ENCODE peak calls at places on chromosomes 12 and 14, in nine cellular contexts. Y, J, T, E, X, G, H, W and Q are unnamed samples.

GRCh38 chr12:82415402-82415801 is 57.1 kb downstream of the METTL25 start:
- DNase-seq in Y (no peak), J (no peak), T (no peak), E (no peak), X (no peak), G (no peak), H (no peak), W (no peak), Q (no peak)

GRCh38 chr12:108338915-108339657 is at the start of gene CMKLR1:
- DNase-seq in Y (peak), J (no peak), T (no peak), E (peak), X (no peak), G (peak), H (no peak), W (peak), Q (peak)

GRCh38 chr12:100225491-100225890 is 24.9 kb downstream of the ACTR6 start:
- DNase-seq in Y (no peak), J (no peak), T (no peak), E (no peak), X (no peak), G (no peak), H (no peak), W (no peak), Q (no peak)

GRCh38 chr12:60475825-60476224 is 880.0 kb downstream of the SLC16A7 start:
- DNase-seq in Y (no peak), J (no peak), T (no peak), E (no peak), X (no peak), G (no peak), H (no peak), W (no peak), Q (no peak)

GRCh38 chr12:55965941-55966407 is at the start of gene PMEL:
- DNase-seq in Y (peak), J (no peak), T (no peak), E (no peak), X (no peak), G (no peak), H (no peak), W (no peak), Q (no peak)

GRCh38 chr14:105014032-105014431 is 6.9 kb downstream of the CDCA4 start:
- DNase-seq in Y (no peak), J (no peak), T (no peak), E (no peak), X (no peak), G (no peak), H (no peak), W (no peak), Q (peak)

GRCh38 chr12:15558915-15559528 is 230.2 kb downstream of the EPS8 start:
- DNase-seq in Y (no peak), J (peak), T (no peak), E (no peak), X (no peak), G (no peak), H (no peak), W (no peak), Q (no peak)

GRCh38 chr14:99137001-99137700 is 134.8 kb downstream of the BCL11B start:
- DNase-seq in Y (peak), J (no peak), T (no peak), E (no peak), X (no peak), G (no peak), H (no peak), W (no peak), Q (peak)

GRCh38 chr12:130633771-130634170 is 82.3 kb downstream of the RIMBP2 start:
- DNase-seq in Y (peak), J (no peak), T (no peak), E (no peak), X (no peak), G (peak), H (no peak), W (no peak), Q (no peak)

GRCh38 chr14:21652209-21652808 is 1.3 kb upstream of the OR4E2 start:
- DNase-seq in Y (peak), J (no peak), T (no peak), E (no peak), X (no peak), G (peak), H (no peak), W (no peak), Q (no peak)

GRCh38 chr12:124369055-124369900 is 74.4 kb downstream of the RFLNA start:
- DNase-seq in Y (peak), J (peak), T (no peak), E (no peak), X (peak), G (peak), H (no peak), W (peak), Q (peak)

GRCh38 chr12:62834971-62835547 is 99.9 kb downstream of the PPM1H start:
- DNase-seq in Y (no peak), J (peak), T (no peak), E (no peak), X (no peak), G (no peak), H (peak), W (peak), Q (no peak)

GRCh38 chr12:11824736-11825135 is 175.3 kb downstream of the ETV6 start:
- DNase-seq in Y (no peak), J (no peak), T (no peak), E (no peak), X (no peak), G (no peak), H (no peak), W (no peak), Q (no peak)

GRCh38 chr12:11825278-11825677 is 175.8 kb downstream of the ETV6 start:
- DNase-seq in Y (no peak), J (no peak), T (no peak), E (peak), X (no peak), G (no peak), H (no peak), W (no peak), Q (no peak)

GRCh38 chr12:11826607-11827006 is 177.1 kb downstream of the ETV6 start:
- DNase-seq in Y (no peak), J (no peak), T (no peak), E (no peak), X (no peak), G (no peak), H (no peak), W (no peak), Q (no peak)

GRCh38 chr12:11829764-11830194 is 180.3 kb downstream of the ETV6 start:
- DNase-seq in Y (no peak), J (no peak), T (no peak), E (no peak), X (no peak), G (no peak), H (no peak), W (no peak), Q (no peak)

DNA sequence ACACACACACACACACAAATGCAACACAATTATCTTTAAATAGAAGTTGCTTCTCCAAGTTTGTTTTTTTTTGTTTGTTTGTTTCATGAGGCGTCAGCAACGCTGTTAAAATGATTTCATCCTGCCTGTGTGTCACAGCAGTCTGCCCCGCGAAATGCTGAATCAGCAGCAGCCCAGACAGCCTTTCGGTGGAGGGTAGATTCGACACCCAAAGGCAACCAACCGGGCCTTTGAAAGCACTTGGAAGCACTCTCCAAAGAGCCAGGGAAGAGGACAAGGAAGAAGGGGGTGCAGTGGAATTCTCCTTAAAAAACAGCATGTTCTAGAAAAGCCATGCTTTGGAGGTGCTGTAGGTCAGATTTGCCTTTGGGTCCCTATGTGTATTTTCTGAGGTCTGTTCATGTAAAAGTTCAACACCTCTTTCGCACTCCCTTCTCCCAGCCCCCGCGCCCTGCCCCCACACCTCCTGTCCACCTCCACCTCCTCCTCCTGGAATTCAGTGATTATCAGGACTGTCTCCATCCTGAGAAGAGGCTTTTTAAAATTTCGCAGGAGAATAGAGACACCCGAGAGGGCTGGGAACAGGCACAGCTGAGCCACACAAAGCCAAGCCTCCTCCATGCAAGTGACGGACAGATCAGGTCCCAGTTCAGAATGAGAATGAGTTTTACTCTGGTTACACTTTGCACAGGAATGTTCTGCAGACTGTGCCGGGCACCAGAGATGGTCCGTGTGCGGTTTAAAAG is 177.8 kb downstream of the ETV6 start:
- DNase-seq in Y (no peak), J (peak), T (no peak), E (no peak), X (no peak), G (no peak), H (no peak), W (no peak), Q (no peak)
- H3K27ac ChIP-seq in Y (no peak), J (no peak), T (no peak), E (no peak), X (peak), G (peak), H (peak), W (no peak), Q (peak)

DNA sequence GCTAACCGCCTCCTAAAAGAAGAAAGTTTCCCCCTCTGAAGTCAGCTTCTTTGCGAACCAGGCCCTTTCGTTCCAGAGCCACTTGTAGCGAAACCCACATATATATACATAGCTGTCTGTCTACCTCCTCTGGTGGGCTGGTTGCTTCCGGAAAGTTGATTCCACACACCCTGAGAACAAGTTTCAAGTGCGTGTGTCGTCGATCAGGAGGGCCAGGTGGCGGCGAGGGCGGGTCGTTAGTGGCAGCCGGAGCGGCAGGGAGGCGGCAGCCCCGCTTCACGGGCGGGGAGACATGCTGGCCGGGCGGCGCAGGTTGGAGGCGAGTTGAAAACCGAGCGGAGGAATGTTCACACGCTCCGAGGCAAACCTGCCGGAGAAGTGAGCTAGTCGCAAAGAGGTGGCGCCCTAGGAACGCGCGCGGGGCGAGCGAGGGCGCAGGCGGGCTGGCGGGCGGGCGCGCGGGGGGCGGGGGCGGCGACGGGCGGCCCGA is 2.6 kb downstream of the PTHLH start:
- DNase-seq in Y (peak), J (no peak), T (no peak), E (no peak), X (no peak), G (peak), H (peak), W (peak), Q (peak)
- TF ChIP-seq CTCF in Y (no peak), J (no peak), T (no peak), E (no peak), X (no peak), G (no peak), H (peak), W (peak), Q (no peak)

GRCh38 chr12:19026035-19026434 is 103.5 kb upstream of the PLEKHA5 start:
- DNase-seq in Y (no peak), J (no peak), T (no peak), E (no peak), X (no peak), G (no peak), H (no peak), W (no peak), Q (no peak)
- H3K27ac ChIP-seq in Y (no peak), J (no peak), T (no peak), E (no peak), X (no peak), G (no peak), H (no peak), W (no peak), Q (no peak)

GRCh38 chr14:94059998-94060397 is 21.0 kb downstream of the DDX24 start:
- DNase-seq in Y (no peak), J (no peak), T (no peak), E (no peak), X (no peak), G (no peak), H (no peak), W (no peak), Q (no peak)
- TF ChIP-seq CTCF in Y (no peak), J (no peak), T (no peak), E (no peak), X (no peak), G (no peak), H (no peak), W (no peak), Q (no peak)

GRCh38 chr14:68399971-68400370 is 392.9 kb downstream of the ZFP36L1 start:
- DNase-seq in Y (no peak), J (no peak), T (no peak), E (peak), X (no peak), G (no peak), H (no peak), W (no peak), Q (no peak)

GRCh38 chr14:68396411-68396930 is 396.4 kb downstream of the ZFP36L1 start:
- DNase-seq in Y (no peak), J (no peak), T (no peak), E (no peak), X (no peak), G (no peak), H (no peak), W (no peak), Q (no peak)

GRCh38 chr14:68397371-68397779 is 395.5 kb downstream of the ZFP36L1 start:
- DNase-seq in Y (peak), J (no peak), T (no peak), E (no peak), X (no peak), G (peak), H (no peak), W (no peak), Q (peak)

GRCh38 chr14:68395585-68395984 is 397.3 kb downstream of the ZFP36L1 start:
- DNase-seq in Y (no peak), J (peak), T (no peak), E (no peak), X (no peak), G (no peak), H (no peak), W (peak), Q (peak)

GRCh38 chr14:68397827-68398226 is 395.0 kb downstream of the ZFP36L1 start:
- DNase-seq in Y (no peak), J (peak), T (no peak), E (no peak), X (no peak), G (no peak), H (no peak), W (peak), Q (no peak)
- H3K27ac ChIP-seq in Y (peak), J (no peak), T (no peak), E (no peak), X (peak), G (peak), H (no peak), W (peak), Q (peak)